ENCODE peak calls at places on chromosome 21, in six cellular contexts. W, D, A, J, K and L are unnamed samples.

GRCh38 chr21:17458279-17458678 is 54.6 kb upstream of the CXADR start:
- DNase-seq in K (no peak), A (no peak), D (no peak), W (no peak), J (no peak), L (no peak)

GRCh38 chr21:15486460-15487241 is 243.1 kb upstream of the USP25 start:
- DNase-seq in J (no peak), W (no peak), D (no peak), K (no peak), A (no peak), L (no peak)

GRCh38 chr21:20739421-20739820 is 258.8 kb upstream of the NCAM2 start:
- DNase-seq in W (no peak), D (peak), K (no peak), A (no peak), J (peak), L (no peak)

GRCh38 chr21:43772368-43772870 is 3.7 kb downstream of the CSTB start:
- DNase-seq in W (no peak), K (no peak), J (peak), D (no peak), A (no peak), L (no peak)

GRCh38 chr21:17613242-17613676 is 558 bp upstream of the BTG3 start:
- DNase-seq in D (no peak), J (no peak), K (peak), W (peak), A (peak), L (no peak)

GRCh38 chr21:27885296-27885711 is 918.4 kb upstream of the ADAMTS5 start:
- DNase-seq in W (no peak), D (no peak), J (no peak), A (no peak), K (no peak), L (no peak)

GRCh38 chr21:15004721-15005370 is 60.0 kb downstream of the NRIP1 start:
- DNase-seq in W (no peak), D (no peak), J (peak), K (peak), A (no peak), L (no peak)

GRCh38 chr21:35511298-35512162 is 462.4 kb upstream of the RUNX1 start:
- DNase-seq in K (peak), J (no peak), A (no peak), W (peak), D (no peak), L (no peak)

GRCh38 chr21:14773777-14774345 is 227.7 kb upstream of the SAMSN1 start:
- DNase-seq in J (peak), D (no peak), K (peak), A (peak), W (peak), L (peak)

GRCh38 chr21:34764715-34765284 is 96.0 kb downstream of the CLIC6 start:
- DNase-seq in A (no peak), W (no peak), K (no peak), J (no peak), D (no peak), L (no peak)

GRCh38 chr21:32329331-32329730 is 30.7 kb downstream of the MRAP start:
- DNase-seq in W (peak), A (no peak), J (no peak), D (no peak), K (peak), L (no peak)

GRCh38 chr21:19237603-19238002 is 834.0 kb upstream of the TMPRSS15 start:
- DNase-seq in W (no peak), K (no peak), J (no peak), D (no peak), A (no peak), L (no peak)

GRCh38 chr21:33544451-33544850 is 1.6 kb downstream of the SON start:
- DNase-seq in W (no peak), A (no peak), D (no peak), J (no peak), K (peak), L (no peak)
- H3K4me3 ChIP-seq in W (peak), A (peak), D (peak), J (peak), K (peak), L (no peak)

GRCh38 chr21:33546076-33546475 is 3.2 kb downstream of the SON start:
- DNase-seq in A (no peak), D (no peak), W (no peak), K (peak), J (no peak), L (no peak)
- H3K4me3 ChIP-seq in A (no peak), D (no peak), W (no peak), K (peak), J (no peak), L (no peak)

GRCh38 chr21:25967566-25968438 is 202.8 kb downstream of the APP start:
- DNase-seq in A (no peak), K (no peak), J (no peak), W (peak), D (no peak), L (no peak)
- H3K4me3 ChIP-seq in A (no peak), K (no peak), J (no peak), W (no peak), D (no peak), L (no peak)

GRCh38 chr21:46374761-46375389 is 50.9 kb downstream of the PCNT start:
- DNase-seq in W (no peak), K (no peak), A (no peak), J (no peak), D (no peak), L (no peak)
- H3K4me3 ChIP-seq in W (no peak), K (no peak), A (no peak), J (no peak), D (no peak), L (no peak)

GRCh38 chr21:39176312-39176711 is 6.9 kb downstream of the PSMG1 start:
- DNase-seq in W (no peak), K (peak), J (no peak), A (no peak), D (no peak), L (no peak)
- H3K4me3 ChIP-seq in W (no peak), K (no peak), J (no peak), A (no peak), D (no peak), L (no peak)

GRCh38 chr21:37043818-37044217 is 29.1 kb downstream of the PIGP start:
- DNase-seq in W (no peak), J (no peak), K (no peak), A (no peak), D (no peak), L (no peak)

GRCh38 chr21:37045556-37045955 is 27.3 kb downstream of the PIGP start:
- DNase-seq in K (no peak), D (no peak), W (peak), J (no peak), A (no peak), L (no peak)

GRCh38 chr21:37044643-37045042 is 28.2 kb downstream of the PIGP start:
- DNase-seq in W (no peak), D (no peak), K (no peak), A (no peak), J (no peak), L (no peak)

GRCh38 chr21:37047079-37047478 is 25.8 kb downstream of the PIGP start:
- DNase-seq in K (no peak), A (peak), J (no peak), W (no peak), D (no peak), L (peak)

DNA sequence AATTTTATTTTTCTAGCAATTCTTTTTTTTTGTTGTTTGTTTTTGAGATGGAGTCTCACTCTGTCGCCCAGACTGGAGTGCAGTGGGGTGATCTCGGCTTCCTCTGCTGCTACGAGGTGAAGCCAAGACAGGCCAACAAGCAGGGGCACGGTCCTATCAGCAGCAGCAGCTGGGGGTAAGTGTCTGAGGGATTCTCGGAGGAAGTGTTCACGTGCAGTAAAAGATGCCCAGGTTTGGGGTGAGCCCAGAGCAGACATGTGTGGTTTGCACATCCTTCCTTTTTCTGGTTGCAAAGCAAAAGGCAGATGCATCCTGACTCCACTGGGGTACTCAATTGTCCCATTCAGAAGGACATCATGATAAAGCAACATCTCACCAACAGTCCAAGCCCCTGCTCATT is 27.7 kb downstream of the PIGP start:
- DNase-seq in K (no peak), W (no peak), A (no peak), J (no peak), D (no peak), L (no peak)
- H3K4me3 ChIP-seq in K (no peak), W (no peak), A (no peak), J (no peak), D (no peak), L (no peak)

GRCh38 chr21:44800103-44800502 is 1.5 kb downstream of the UBE2G2 start:
- DNase-seq in D (no peak), W (peak), K (peak), A (no peak), J (peak), L (no peak)
- H3K4me3 ChIP-seq in D (peak), W (peak), K (peak), A (no peak), J (peak), L (no peak)

GRCh38 chr21:42678118-42678430 is 24.7 kb downstream of the PDE9A start:
- DNase-seq in D (no peak), J (no peak), K (no peak), W (no peak), A (no peak), L (no peak)
- H3K4me3 ChIP-seq in D (no peak), J (no peak), K (no peak), W (no peak), A (no peak), L (no peak)

GRCh38 chr21:29366532-29366931 is 67.8 kb downstream of the BACH1 start:
- DNase-seq in W (no peak), K (no peak), J (no peak), A (no peak), D (no peak), L (no peak)

GRCh38 chr21:29360799-29361765 is 62.4 kb downstream of the BACH1 start:
- DNase-seq in K (no peak), J (peak), D (no peak), W (no peak), A (no peak), L (no peak)

GRCh38 chr21:29359718-29360117 is 61.0 kb downstream of the BACH1 start:
- DNase-seq in K (peak), A (no peak), W (no peak), D (no peak), J (no peak), L (no peak)

GRCh38 chr21:29365636-29366305 is 67.0 kb downstream of the BACH1 start:
- DNase-seq in D (no peak), K (no peak), A (no peak), W (no peak), J (no peak), L (no peak)

DNA sequence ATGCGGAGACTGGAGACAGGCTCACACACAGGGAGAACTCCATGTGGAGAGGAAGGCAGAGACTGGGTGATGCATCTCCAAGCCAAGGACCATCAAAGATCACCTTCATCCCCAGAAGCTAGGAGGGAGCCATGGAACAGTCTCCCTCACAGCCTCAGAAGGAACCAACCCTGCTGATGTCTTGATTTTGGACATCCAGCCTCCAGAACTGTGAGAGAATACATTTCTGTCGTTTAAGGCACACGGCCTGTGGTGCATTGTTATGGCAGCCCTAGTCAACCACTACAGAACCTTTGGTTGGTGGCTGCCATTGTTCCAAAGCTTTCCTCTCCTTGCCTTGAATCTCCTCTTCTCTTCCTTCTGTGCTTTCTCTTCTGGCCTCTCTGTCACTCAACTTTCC is 64.0 kb downstream of the BACH1 start:
- DNase-seq in J (no peak), W (no peak), K (no peak), A (no peak), D (no peak), L (no peak)
- H3K4me3 ChIP-seq in J (no peak), W (no peak), K (no peak), A (no peak), D (no peak), L (no peak)

GRCh38 chr21:41880153-41880552 is 1.0 kb upstream of the PRDM15 start:
- DNase-seq in A (no peak), W (no peak), D (no peak), J (no peak), K (no peak), L (no peak)
- H3K4me3 ChIP-seq in A (no peak), W (no peak), D (peak), J (peak), K (peak), L (no peak)